ENCODE peak calls at places on chromosomes 6 and 20, in six cellular contexts. M, R, H, J, D and Q are unnamed samples. For H3K27me3, the result is how much of the 10 kb centered on the place peaks cover.

GRCh38 chr6:119255492-119255891 is 94.1 kb downstream of the MAN1A1 start:
- ATAC-seq in D (no peak), R (no peak), J (no peak), H (no peak), M (no peak), Q (no peak)

GRCh38 chr6:137970368-137970767 is 103.3 kb downstream of the TNFAIP3 start:
- ATAC-seq in H (no peak), M (no peak), J (no peak), D (no peak), R (no peak), Q (no peak)

GRCh38 chr6:170265655-170266054 is 25.2 kb downstream of the DLL1 start:
- ATAC-seq in M (no peak), D (peak), J (peak), R (peak), H (peak), Q (no peak)

GRCh38 chr6:93337772-93338394 is 81.5 kb downstream of the EPHA7 start:
- ATAC-seq in M (no peak), J (no peak), H (no peak), D (no peak), R (no peak), Q (no peak)

GRCh38 chr6:131258010-131258652 is 122.9 kb downstream of the AKAP7 start:
- ATAC-seq in H (no peak), M (no peak), J (no peak), R (no peak), D (no peak), Q (no peak)

GRCh38 chr20:44891826-44892225 is 6.3 kb downstream of the YWHAB start:
- ATAC-seq in R (no peak), M (no peak), J (no peak), D (no peak), H (no peak), Q (no peak)

GRCh38 chr6:153328194-153328593 is 197.1 kb upstream of the RGS17 start:
- ATAC-seq in D (no peak), H (no peak), M (no peak), J (no peak), R (no peak), Q (no peak)

GRCh38 chr20:13068336-13068735 is 59.6 kb downstream of the SPTLC3 start:
- ATAC-seq in H (no peak), R (no peak), D (no peak), M (no peak), J (no peak), Q (no peak)

GRCh38 chr20:4567172-4567571 is 154.5 kb upstream of the PRND start:
- ATAC-seq in D (no peak), J (no peak), R (no peak), M (no peak), H (no peak), Q (no peak)

GRCh38 chr20:60172306-60172984 is 214.2 kb downstream of the CDH26 start:
- ATAC-seq in D (no peak), H (no peak), R (peak), J (no peak), M (no peak), Q (no peak)

GRCh38 chr6:77339926-77340325 is 123.4 kb downstream of the HTR1B start:
- ATAC-seq in M (no peak), J (no peak), R (no peak), H (no peak), D (no peak), Q (no peak)

GRCh38 chr6:36771145-36771544 is 68.1 kb downstream of the CPNE5 start:
- ATAC-seq in J (no peak), H (no peak), R (no peak), D (no peak), M (no peak), Q (no peak)

GRCh38 chr20:7695622-7696021 is 244.6 kb downstream of the HAO1 start:
- ATAC-seq in H (peak), M (no peak), J (no peak), D (no peak), R (no peak), Q (no peak)

GRCh38 chr6:128252293-128253176 is 267.9 kb downstream of the PTPRK start:
- ATAC-seq in R (no peak), D (no peak), H (no peak), M (no peak), J (no peak), Q (no peak)

GRCh38 chr6:125888989-125889656 is 67.4 kb upstream of the HINT3 start:
- ATAC-seq in H (no peak), M (no peak), R (no peak), J (no peak), D (no peak), Q (no peak)

GRCh38 chr6:53054532-53054931 is 10.7 kb upstream of the FBXO9 start:
- ATAC-seq in H (no peak), J (no peak), R (no peak), D (no peak), M (no peak), Q (no peak)

GRCh38 chr20:2750343-2751251 is 49.8 kb downstream of the CPXM1 start:
- ATAC-seq in D (peak), M (peak), J (peak), H (peak), R (peak), Q (peak)

GRCh38 chr6:17395112-17395511 is 1.7 kb downstream of the CAP2 start:
- ATAC-seq in R (no peak), D (no peak), H (no peak), M (no peak), J (no peak), Q (no peak)

GRCh38 chr6:43780293-43780692 is 10.3 kb downstream of the VEGFA start:
- ATAC-seq in H (no peak), M (no peak), R (no peak), J (no peak), D (no peak), Q (no peak)

GRCh38 chr20:1855113-1855512 is 40.1 kb upstream of the SIRPA start:
- ATAC-seq in M (no peak), D (no peak), H (no peak), J (no peak), R (no peak), Q (no peak)

GRCh38 chr6:39196648-39197047 is 32.6 kb downstream of the KCNK5 start:
- ATAC-seq in M (no peak), R (no peak), J (no peak), H (no peak), D (no peak), Q (no peak)

GRCh38 chr6:20476501-20477043 is 57.7 kb upstream of the CDKAL1 start:
- ATAC-seq in D (no peak), J (no peak), M (no peak), R (no peak), H (no peak), Q (no peak)

GRCh38 chr6:133193396-133193795 is 47.8 kb upstream of the EYA4 start:
- ATAC-seq in H (no peak), D (no peak), R (no peak), J (no peak), M (no peak), Q (no peak)

GRCh38 chr6:23174781-23175361 is 605.5 kb downstream of the HDGFL1 start:
- ATAC-seq in J (no peak), M (no peak), R (no peak), H (no peak), D (peak), Q (no peak)

GRCh38 chr20:40880063-40880715 is 148.4 kb upstream of the TOP1 start:
- ATAC-seq in J (no peak), M (no peak), R (no peak), H (no peak), D (no peak), Q (no peak)

GRCh38 chr6:156599977-156600647 is 177.1 kb upstream of the ARID1B start:
- ATAC-seq in M (no peak), R (peak), J (peak), H (peak), D (peak), Q (peak)

GRCh38 chr6:156598316-156598715 is 178.9 kb upstream of the ARID1B start:
- ATAC-seq in D (no peak), J (no peak), R (no peak), M (no peak), H (no peak), Q (no peak)

GRCh38 chr6:156595481-156595880 is 181.7 kb upstream of the ARID1B start:
- ATAC-seq in D (no peak), R (no peak), M (no peak), J (no peak), H (no peak), Q (no peak)

GRCh38 chr6:156599367-156599766 is 177.8 kb upstream of the ARID1B start:
- ATAC-seq in H (no peak), J (peak), M (no peak), D (no peak), R (no peak), Q (no peak)

GRCh38 chr6:156597130-156597529 is 180.0 kb upstream of the ARID1B start:
- ATAC-seq in J (no peak), M (no peak), H (no peak), R (no peak), D (no peak), Q (no peak)
- H3K27me3 ChIP-seq in J (under half), M (under half), H (under half), R (under half), D (under half), Q (under half)

GRCh38 chr20:51092238-51092822 is 69.4 kb upstream of the KCNG1 start:
- ATAC-seq in H (no peak), R (no peak), M (no peak), J (no peak), D (no peak), Q (no peak)
- H3K27me3 ChIP-seq in H (under half), R (under half), M (under half), J (under half), D (under half), Q (half or more)

GRCh38 chr20:62461834-62462233 is 14.0 kb downstream of the GATA5 start:
- ATAC-seq in R (no peak), J (no peak), D (no peak), H (no peak), M (no peak), Q (no peak)

GRCh38 chr20:62464990-62465389 is 10.8 kb downstream of the GATA5 start:
- ATAC-seq in J (no peak), R (no peak), D (no peak), H (no peak), M (no peak), Q (no peak)

GRCh38 chr20:62462976-62463592 is 12.7 kb downstream of the GATA5 start:
- ATAC-seq in J (no peak), R (no peak), H (no peak), M (no peak), D (no peak), Q (no peak)

GRCh38 chr20:62466071-62466760 is 9.6 kb downstream of the GATA5 start:
- ATAC-seq in R (no peak), M (no peak), H (no peak), J (no peak), D (no peak), Q (no peak)

GRCh38 chr20:62464080-62464770 is 11.6 kb downstream of the GATA5 start:
- ATAC-seq in M (no peak), H (no peak), J (no peak), R (no peak), D (no peak), Q (no peak)
- H3K27me3 ChIP-seq in M (under half), H (under half), J (under half), R (under half), D (under half), Q (half or more)

GRCh38 chr6:10877012-10877411 is 4.8 kb downstream of the GCM2 start:
- ATAC-seq in H (no peak), D (no peak), J (no peak), R (no peak), M (no peak), Q (no peak)

GRCh38 chr6:10882654-10883053 is 813 bp upstream of the GCM2 start:
- ATAC-seq in M (no peak), J (no peak), H (no peak), R (peak), D (no peak), Q (no peak)

GRCh38 chr6:10884245-10884972 is 2.4 kb upstream of the SYCP2L start:
- ATAC-seq in J (no peak), D (no peak), M (no peak), R (no peak), H (no peak), Q (no peak)

GRCh38 chr6:10883312-10884244 is 1.7 kb upstream of the GCM2 start:
- ATAC-seq in H (no peak), M (no peak), D (no peak), J (no peak), R (peak), Q (no peak)

GRCh38 chr6:10880366-10880765 is 1.5 kb downstream of the GCM2 start:
- ATAC-seq in M (no peak), H (no peak), R (no peak), J (no peak), D (no peak), Q (no peak)
- H3K27me3 ChIP-seq in M (under half), H (under half), R (under half), J (under half), D (under half), Q (half or more)

DNA sequence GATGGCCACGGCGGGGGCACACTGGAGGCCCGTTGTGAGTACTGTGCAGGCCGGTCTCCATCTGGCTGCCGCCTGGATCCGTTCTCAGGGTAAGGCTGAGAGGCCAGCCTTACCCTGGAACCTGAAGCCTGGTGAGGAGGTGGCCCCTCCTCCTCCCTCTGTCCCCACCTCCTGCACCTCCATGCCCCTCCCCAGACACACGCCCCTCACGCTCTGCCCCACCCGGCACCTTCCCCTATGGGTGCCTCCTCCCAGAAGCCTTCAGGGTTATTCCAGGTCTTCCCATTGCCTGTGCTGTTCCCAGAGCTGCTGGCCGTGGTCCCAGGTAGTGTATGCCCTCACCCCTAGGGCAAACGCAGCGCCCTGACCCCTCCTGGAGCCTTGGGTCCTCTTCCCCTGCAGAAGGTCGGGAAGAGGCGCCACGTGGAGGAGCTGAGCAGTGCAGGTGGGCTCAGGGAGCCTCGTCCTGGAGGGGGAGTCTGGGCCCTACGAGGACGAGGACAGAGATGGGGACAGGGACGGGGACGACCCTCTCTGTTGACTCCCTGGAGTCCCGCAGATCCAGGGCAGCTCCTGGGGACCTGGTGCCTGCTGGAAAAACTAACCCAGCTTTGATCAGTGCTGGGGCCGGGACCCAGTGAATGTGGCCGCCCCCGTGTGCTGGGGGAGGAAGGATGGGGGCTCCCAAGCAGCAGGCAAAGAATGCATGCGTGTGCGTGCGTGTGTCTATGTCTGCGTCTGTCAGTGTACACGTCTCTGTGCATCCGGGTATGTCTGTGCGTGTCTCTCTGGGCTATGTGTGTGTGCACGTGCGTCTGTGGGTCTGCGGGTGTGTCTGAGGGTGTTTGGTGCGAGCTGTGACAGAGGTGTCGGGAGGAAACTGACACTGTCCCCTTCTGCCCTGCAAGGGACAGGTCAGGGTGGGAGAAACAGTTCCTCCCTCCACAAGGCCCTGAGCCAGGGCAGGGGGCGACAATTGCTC is 8.2 kb upstream of the HRH3 start:
- ATAC-seq in H (no peak), R (no peak), D (no peak), J (peak), M (no peak), Q (no peak)
- H3K27me3 ChIP-seq in H (under half), R (under half), D (under half), J (under half), M (under half), Q (half or more)

GRCh38 chr6:87279051-87279595 is 43.3 kb upstream of the SMIM8 start:
- ATAC-seq in H (no peak), J (no peak), D (no peak), M (no peak), R (no peak), Q (no peak)

GRCh38 chr6:87274660-87275273 is 47.6 kb upstream of the SMIM8 start:
- ATAC-seq in H (no peak), M (no peak), D (peak), R (peak), J (no peak), Q (peak)

GRCh38 chr6:87276624-87277023 is 45.8 kb upstream of the SMIM8 start:
- ATAC-seq in H (no peak), J (no peak), R (no peak), M (no peak), D (no peak), Q (no peak)

GRCh38 chr6:87281426-87281825 is 41.0 kb upstream of the SMIM8 start:
- ATAC-seq in M (no peak), D (no peak), R (no peak), H (no peak), J (no peak), Q (no peak)

DNA sequence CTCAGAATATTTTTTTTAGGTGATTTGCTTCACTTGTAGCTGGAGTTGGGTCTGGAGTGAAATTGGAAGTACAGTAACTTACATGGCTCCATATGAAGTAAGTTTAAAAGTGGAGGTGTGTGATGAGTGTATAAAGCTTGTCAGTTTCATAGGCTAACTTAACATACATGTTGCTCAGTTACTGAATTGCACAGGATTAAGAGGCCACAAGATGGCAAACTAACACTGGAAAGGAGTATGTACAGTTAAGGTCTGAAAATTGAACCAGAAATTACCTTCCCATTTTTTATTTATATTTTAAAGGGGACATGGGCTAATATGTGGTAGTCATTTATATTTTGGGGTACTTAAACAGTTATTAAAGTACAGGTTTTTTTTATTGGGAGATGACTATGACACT is 45.3 kb upstream of the SMIM8 start:
- ATAC-seq in M (no peak), J (no peak), R (no peak), D (no peak), H (no peak), Q (no peak)
- H3K27me3 ChIP-seq in M (under half), J (under half), R (under half), D (under half), H (under half), Q (under half)

DNA sequence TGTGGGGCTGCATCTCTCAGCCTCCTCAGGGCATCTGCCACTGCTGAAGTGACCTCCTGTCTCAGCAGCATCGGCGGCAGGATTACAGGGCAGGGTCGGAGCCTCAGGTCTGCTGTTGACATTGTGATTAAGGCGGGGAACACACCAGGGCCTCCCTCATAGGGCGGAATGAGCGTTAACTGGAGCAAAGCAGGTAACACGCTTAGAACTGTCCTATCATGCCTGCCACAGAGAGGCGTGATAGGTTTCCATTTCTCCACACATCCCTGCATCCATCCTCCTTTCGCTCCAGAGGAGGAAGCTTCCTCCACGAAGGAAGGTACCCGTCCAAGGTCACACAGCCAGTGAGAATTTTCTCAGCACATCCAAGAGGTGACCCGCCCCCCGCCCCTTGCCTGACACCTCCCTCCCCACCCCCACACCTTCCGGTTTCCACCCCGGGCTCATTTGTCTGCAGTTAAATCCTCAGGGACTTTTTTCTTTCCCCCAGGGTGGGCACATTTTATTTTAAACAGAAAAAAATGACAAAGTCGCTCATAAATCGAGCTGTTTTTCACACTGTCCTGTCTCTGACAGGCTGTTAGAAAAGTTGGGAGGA is 200.8 kb downstream of the TFAP2C start:
- ATAC-seq in J (no peak), R (no peak), D (no peak), H (no peak), M (no peak), Q (no peak)
- H3K27me3 ChIP-seq in J (under half), R (under half), D (under half), H (under half), M (under half), Q (half or more)

DNA sequence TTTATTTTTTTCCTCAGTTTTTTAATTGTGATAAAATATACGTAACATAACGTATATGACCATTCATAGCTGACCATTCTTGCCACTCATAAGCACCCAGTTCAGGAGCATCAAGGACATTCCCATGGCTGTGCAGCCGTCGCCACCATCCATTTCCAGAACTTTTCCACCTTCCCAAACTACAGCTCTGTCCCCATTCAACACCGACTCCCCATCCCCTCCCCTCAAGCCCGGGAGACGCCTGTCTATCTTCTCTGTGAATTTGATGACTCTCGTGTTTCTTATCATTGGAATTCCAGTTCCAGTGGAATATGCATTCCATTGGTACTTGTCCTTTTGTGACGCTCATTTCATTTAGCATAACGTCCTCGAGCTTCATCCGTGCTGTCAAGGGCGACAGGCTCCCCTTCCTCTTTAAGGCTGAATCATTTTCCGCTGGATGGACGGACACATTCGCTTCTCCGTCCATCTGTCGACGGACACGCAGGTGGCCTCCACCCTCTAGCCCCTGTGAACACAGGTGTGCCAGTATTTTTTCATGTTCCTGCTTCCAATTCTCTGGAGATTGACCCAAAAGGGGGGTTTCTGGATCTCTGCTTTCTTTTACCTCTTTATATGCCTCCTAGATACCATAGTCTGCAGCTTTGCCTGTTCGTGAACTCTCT is 88.1 kb downstream of the YTHDF1 start:
- ATAC-seq in J (no peak), H (no peak), D (no peak), M (no peak), R (no peak), Q (no peak)
- H3K27me3 ChIP-seq in J (under half), H (under half), D (under half), M (under half), R (under half), Q (half or more)